ENCODE peak calls at places on chromosomes 6 and 20, in five cellular contexts. U is NCI-H187, D is ELF-1, L is cardiac septum, B is osteocyte. Q is an unnamed sample.

GRCh38 chr6:28789553-28790083 is 134.2 kb downstream of the TRIM27 start:
- DNase-seq in L (no peak), U (no peak), D (peak), B (no peak), Q (no peak)

GRCh38 chr6:50062051-50062450 is 12.3 kb upstream of the DEFB112 start:
- DNase-seq in L (no peak), U (no peak), D (no peak), B (no peak), Q (no peak)

GRCh38 chr20:57560554-57561355 is at the start of gene PCK1:
- DNase-seq in U (no peak), B (no peak), D (no peak), L (no peak), Q (no peak)

GRCh38 chr6:1494671-1495070 is 105.3 kb downstream of the FOXF2 start:
- DNase-seq in D (no peak), L (no peak), U (no peak), B (no peak), Q (no peak)

GRCh38 chr6:83459663-83460062 is 28.8 kb upstream of the ME1 start:
- DNase-seq in D (no peak), B (no peak), U (no peak), L (no peak), Q (no peak)

GRCh38 chr6:153927867-153928266 is 111.2 kb upstream of the OPRM1 start:
- DNase-seq in L (no peak), D (no peak), B (no peak), U (no peak), Q (no peak)

GRCh38 chr6:143110572-143110971 is 49.9 kb downstream of the AIG1 start:
- DNase-seq in D (no peak), U (no peak), B (no peak), L (no peak), Q (no peak)

GRCh38 chr6:125983246-125983945 is 2.9 kb upstream of the TRMT11 start:
- DNase-seq in D (no peak), U (no peak), L (no peak), B (no peak), Q (no peak)

GRCh38 chr6:96032646-96033045 is 16.9 kb downstream of the FUT9 start:
- DNase-seq in L (no peak), U (no peak), D (no peak), B (no peak), Q (no peak)

GRCh38 chr6:107800564-107801164 is 23.4 kb downstream of the SCML4 start:
- DNase-seq in U (no peak), B (peak), L (no peak), D (no peak), Q (no peak)

GRCh38 chr6:21653902-21654301 is 60.4 kb downstream of the SOX4 start:
- DNase-seq in L (no peak), B (no peak), U (no peak), D (peak), Q (no peak)

GRCh38 chr6:14944593-14944992 is 301.3 kb upstream of the JARID2 start:
- DNase-seq in B (no peak), D (no peak), U (no peak), L (no peak), Q (no peak)